ENCODE peak calls at places on chromosomes 3 and 15, in six cellular contexts. J is fibroblast of lung, W is cardiac muscle cell, Q is mesenchymal stem cell, A is neural progenitor cell, B is PC-3. F is an unnamed sample. For H3K4me1 and H3K9me3, the result is how much of the 10 kb centered on the place peaks cover.

GRCh38 chr3:32340039-32340438 is 51.6 kb upstream of the CMTM7 start:
- DNase-seq in J (peak), W (peak), Q (peak), A (peak), B (peak), F (peak)

GRCh38 chr15:66294157-66294931 is 976 bp downstream of the DIS3L start:
- DNase-seq in J (peak), W (peak), Q (peak), A (peak), B (peak), F (no peak)

GRCh38 chr15:68414591-68414990 is 17.4 kb downstream of the ITGA11 start:
- DNase-seq in J (no peak), W (no peak), Q (no peak), A (no peak), B (no peak), F (peak)

GRCh38 chr3:89145995-89146394 is 38.6 kb downstream of the EPHA3 start:
- DNase-seq in J (peak), W (peak), Q (peak), A (no peak), B (peak), F (no peak)

GRCh38 chr3:122789585-122790273 is 3.9 kb downstream of the HSPBAP1 start:
- DNase-seq in J (no peak), W (no peak), Q (no peak), A (no peak), B (no peak), F (no peak)

GRCh38 chr3:24372559-24373197 is 122.0 kb downstream of the THRB start:
- DNase-seq in J (no peak), W (no peak), Q (no peak), A (no peak), B (no peak), F (no peak)

GRCh38 chr3:197580253-197580691 is 24.5 kb upstream of the BDH1 start:
- DNase-seq in J (no peak), W (no peak), Q (no peak), A (no peak), B (no peak), F (no peak)

GRCh38 chr15:82898961-82899360 is 53.6 kb downstream of the HOMER2 start:
- DNase-seq in J (no peak), W (no peak), Q (no peak), A (no peak), B (no peak), F (no peak)

GRCh38 chr3:184366619-184367321 is 5.3 kb downstream of the POLR2H start:
- DNase-seq in J (peak), W (peak), Q (peak), A (no peak), B (peak), F (no peak)

GRCh38 chr3:154786724-154787123 is 293.4 kb upstream of the MME start:
- DNase-seq in J (peak), W (peak), Q (peak), A (no peak), B (no peak), F (no peak)

DNA sequence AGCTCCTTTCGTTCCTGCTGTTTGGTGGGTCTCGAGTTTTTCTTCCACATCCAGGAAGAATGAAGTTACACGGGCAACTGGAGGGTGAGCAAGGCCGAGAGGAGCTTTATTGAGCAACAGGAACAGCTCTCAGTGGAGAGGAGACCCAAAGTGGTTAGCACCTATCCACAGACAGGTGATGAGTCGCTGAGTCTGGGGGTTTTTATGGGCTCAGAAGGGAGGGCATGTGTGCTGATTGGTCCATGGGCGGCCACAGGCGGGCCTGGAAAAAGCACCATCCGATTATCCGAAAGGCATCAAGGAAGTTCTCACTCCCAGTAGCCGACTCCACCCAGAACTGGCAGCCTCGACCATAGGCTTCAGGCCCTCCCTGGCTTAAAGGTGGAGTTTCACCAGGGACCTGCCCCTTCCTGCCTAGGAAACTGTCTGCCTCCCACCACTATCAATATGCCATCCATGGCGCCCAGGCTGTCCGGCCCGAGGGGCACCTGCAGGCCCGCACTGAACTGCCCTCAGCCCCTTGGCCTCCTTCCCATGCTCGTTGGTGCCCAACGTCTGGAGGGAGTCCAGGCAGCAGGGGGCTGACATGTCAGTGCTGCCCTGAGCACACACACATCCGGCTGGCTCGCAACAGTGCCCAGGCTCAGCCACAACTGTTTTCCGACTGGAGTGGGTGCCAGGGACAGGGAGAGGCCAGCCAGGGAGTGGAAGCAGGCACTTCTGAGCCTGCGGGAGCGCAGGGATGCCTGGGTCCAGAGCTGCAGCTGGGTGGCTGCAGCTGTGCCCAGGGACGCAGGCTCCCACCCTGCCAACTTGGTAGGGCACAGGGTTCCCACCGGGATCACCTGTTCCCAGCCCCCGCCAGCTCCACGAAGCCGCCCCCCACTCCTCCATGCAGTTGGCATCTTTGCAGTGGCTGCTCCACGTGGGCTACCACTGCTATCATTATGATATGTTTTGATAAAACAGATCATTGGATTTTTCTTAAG is 170.2 kb downstream of the FNDC3B start:
- DNase-seq in J (no peak), W (no peak), Q (no peak), A (no peak), B (no peak), F (no peak)
- H3K4me1 ChIP-seq in J (under half), W (under half), Q (under half), A (under half), B (under half), F (under half)

GRCh38 chr3:82382831-82383230 is 621.4 kb upstream of the GBE1 start:
- DNase-seq in J (no peak), W (no peak), Q (no peak), A (no peak), B (no peak), F (no peak)

GRCh38 chr3:82378370-82378769 is 616.9 kb upstream of the GBE1 start:
- DNase-seq in J (no peak), W (no peak), Q (no peak), A (no peak), B (no peak), F (no peak)

DNA sequence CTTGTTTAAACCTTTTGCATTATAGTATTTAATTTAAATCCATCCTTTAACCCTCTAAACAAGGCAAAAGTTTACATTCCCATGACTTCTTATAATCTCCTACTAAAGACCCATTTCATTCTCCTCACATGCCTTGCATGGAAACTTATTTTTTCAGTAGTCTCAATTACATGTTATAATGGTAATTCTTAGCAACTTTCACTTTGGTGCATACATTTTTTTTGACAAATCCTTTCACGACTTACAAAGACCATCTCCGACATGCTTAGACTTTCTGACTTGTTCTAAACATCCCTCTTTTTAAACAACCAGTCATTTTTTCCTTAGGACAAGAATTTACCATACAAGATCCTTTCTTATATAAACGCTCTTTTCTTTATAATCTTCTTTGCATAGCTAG is 615.4 kb upstream of the GBE1 start:
- DNase-seq in J (no peak), W (no peak), Q (no peak), A (peak), B (peak), F (no peak)
- H3K9me3 ChIP-seq in J (under half), W (under half), Q (under half), A (under half), B (under half), F (under half)

DNA sequence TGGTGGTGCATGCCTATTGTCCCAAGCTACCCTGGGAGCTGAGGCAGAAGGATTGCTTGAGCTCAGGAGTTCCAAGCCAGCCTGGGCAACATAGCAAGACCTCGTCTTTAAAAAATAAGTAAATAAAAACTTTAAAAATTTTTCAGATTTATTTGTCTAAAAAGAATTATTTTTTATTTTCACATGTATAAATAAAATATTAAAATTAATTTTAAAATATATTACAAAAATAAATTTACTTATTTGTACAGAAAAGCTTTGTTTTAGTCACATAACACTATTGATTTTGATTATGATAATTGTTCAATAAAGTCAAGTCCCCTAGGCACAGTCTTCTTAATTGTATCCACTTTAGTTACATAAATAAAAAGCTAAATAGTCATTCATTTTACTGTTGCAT is 85.2 kb downstream of the FILIP1L start:
- DNase-seq in J (no peak), W (no peak), Q (no peak), A (no peak), B (no peak), F (no peak)
- H3K4me1 ChIP-seq in J (under half), W (under half), Q (under half), A (under half), B (under half), F (under half)

GRCh38 chr3:139527287-139527686 is 12.3 kb downstream of the RBP1 start:
- DNase-seq in J (no peak), W (no peak), Q (no peak), A (no peak), B (no peak), F (no peak)
- H3K9me3 ChIP-seq in J (under half), W (under half), Q (under half), A (under half), B (under half), F (under half)

GRCh38 chr3:150610785-150611184 is 7.7 kb downstream of the SELENOT start:
- DNase-seq in J (peak), W (peak), Q (peak), A (no peak), B (no peak), F (no peak)

GRCh38 chr3:150603888-150604319 is 783 bp downstream of the SELENOT start:
- DNase-seq in J (peak), W (no peak), Q (no peak), A (no peak), B (peak), F (no peak)

GRCh38 chr3:150609988-150610387 is 6.9 kb downstream of the SELENOT start:
- DNase-seq in J (no peak), W (no peak), Q (no peak), A (no peak), B (no peak), F (no peak)

GRCh38 chr3:150605998-150606641 is 3.0 kb downstream of the SELENOT start:
- DNase-seq in J (no peak), W (no peak), Q (no peak), A (no peak), B (no peak), F (no peak)

DNA sequence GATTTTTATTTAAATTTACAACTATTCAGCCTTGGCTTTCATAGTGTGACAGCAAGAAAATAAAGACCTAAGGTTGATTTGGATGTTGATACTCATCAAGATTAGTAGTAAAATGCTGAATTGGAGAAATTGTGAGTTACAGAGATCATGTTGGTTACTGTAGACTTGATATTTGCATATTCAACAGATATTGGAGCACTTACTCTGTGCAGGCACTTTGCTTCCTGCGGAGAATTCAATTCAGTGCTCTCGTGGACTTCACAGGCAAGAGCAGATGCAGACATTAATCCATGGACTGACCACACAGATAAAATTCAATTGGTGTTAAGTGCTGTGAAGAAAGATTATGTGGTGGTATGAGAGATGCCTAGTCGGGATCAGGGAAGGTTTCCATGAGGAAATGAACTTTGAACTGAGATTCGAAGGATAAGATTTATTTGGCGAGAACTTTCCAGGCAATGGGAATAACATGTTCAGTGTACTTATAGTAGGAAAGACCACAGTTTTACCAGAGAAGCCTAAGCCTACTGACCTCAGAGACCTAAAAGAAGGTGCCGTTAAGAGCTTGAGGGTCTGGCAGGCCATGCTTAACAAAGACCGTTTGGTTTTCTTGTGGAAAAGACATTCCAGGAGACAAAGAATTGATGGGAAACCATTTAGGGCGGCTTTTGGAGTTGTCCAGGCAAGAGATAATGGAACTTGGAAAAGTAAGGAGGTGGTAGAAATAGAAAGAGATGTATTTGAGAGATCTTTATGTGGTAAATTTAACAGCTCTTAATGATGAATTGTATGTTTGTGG is 4.3 kb downstream of the SELENOT start:
- DNase-seq in J (no peak), W (no peak), Q (peak), A (peak), B (no peak), F (no peak)
- H3K4me1 ChIP-seq in J (under half), W (under half), Q (under half), A (under half), B (under half), F (half or more)

GRCh38 chr3:128922804-128923459 is 43.5 kb downstream of the ACAD9 start:
- DNase-seq in J (no peak), W (no peak), Q (no peak), A (no peak), B (no peak), F (peak)
- H3K9me3 ChIP-seq in J (under half), W (under half), Q (half or more), A (under half), B (under half), F (under half)

DNA sequence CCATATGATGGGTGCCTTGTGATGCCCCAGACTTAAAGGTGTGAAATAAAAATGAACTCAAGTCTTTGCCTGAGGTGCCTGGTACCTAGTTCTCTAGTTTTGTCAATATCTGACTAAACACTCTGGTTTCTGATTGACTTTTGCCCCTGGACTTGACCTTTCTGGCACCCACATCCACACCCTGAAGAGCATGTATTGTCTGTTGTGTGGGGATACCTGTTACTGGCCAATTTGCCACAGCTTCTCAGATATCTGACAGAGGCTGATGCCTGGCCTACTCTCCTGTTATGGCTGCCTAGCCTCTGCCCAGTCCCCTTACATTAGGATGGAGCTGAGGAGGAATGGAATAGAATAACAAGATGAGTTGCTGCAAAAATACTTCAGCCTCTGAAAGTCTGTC is 3.6 kb downstream of the ZBTB38 start:
- DNase-seq in J (no peak), W (no peak), Q (no peak), A (no peak), B (no peak), F (no peak)
- H3K4me1 ChIP-seq in J (under half), W (under half), Q (under half), A (under half), B (under half), F (under half)

F was measured in CD8-positive, alpha-beta T cell.